ENCODE peak calls at places on chromosome 18, in seven cellular contexts. Q is uterus, Y is right lobe of liver, D is transverse colon, P is A549, E is esophagus muscularis mucosa, S is testis. C is an unnamed sample.
A peak's percentile ranks its signal among the peaks of the same experiment; 100 is the strongest.

GRCh38 chr18:35746826-35747339 is 165.3 kb downstream of the GALNT1 start:
- DNase-seq in Q (no peak), Y (no peak), D (no peak), P (no peak), E (no peak), S (no peak), C (no peak)

GRCh38 chr18:1149709-1150108 is 245.0 kb downstream of the ADCYAP1 start:
- DNase-seq in Q (no peak), Y (no peak), D (no peak), P (no peak), E (no peak), S (no peak), C (no peak)

GRCh38 chr18:58136865-58137264 is 92.8 kb downstream of the NEDD4L start:
- DNase-seq in Q (no peak), Y (no peak), D (no peak), P (no peak), E (no peak), S (no peak), C (no peak)

GRCh38 chr18:31447530-31448191 is at the start of gene DSG3:
- DNase-seq in Q (no peak), Y (no peak), D (no peak), P (no peak), E (no peak), S (no peak), C (no peak)

GRCh38 chr18:11052800-11053199 is 96.6 kb downstream of the PIEZO2 start:
- DNase-seq in Q (no peak), Y (no peak), D (no peak), P (no peak), E (no peak), S (no peak), C (no peak)

GRCh38 chr18:3525870-3526420 is 76.0 kb downstream of the TGIF1 start:
- DNase-seq in Q (no peak), Y (no peak), D (peak; percentile 18), P (no peak), E (no peak), S (peak; percentile 13), C (no peak)

GRCh38 chr18:61870151-61870550 is 22.7 kb downstream of the RNF152 start:
- DNase-seq in Q (no peak), Y (no peak), D (no peak), P (no peak), E (no peak), S (no peak), C (no peak)

GRCh38 chr18:77004555-77005380 is 127.8 kb downstream of the MBP start:
- DNase-seq in Q (no peak), Y (no peak), D (no peak), P (no peak), E (no peak), S (peak; percentile 13), C (no peak)

GRCh38 chr18:51236225-51236624 is 38.7 kb upstream of the MEX3C start:
- DNase-seq in Q (no peak), Y (no peak), D (no peak), P (peak; percentile 76), E (no peak), S (no peak), C (no peak)

GRCh38 chr18:73136134-73136533 is 268.3 kb upstream of the NETO1 start:
- DNase-seq in Q (no peak), Y (no peak), D (no peak), P (no peak), E (no peak), S (no peak), C (no peak)

GRCh38 chr18:69216390-69216789 is 184.3 kb upstream of the DOK6 start:
- DNase-seq in Q (no peak), Y (no peak), D (no peak), P (no peak), E (no peak), S (no peak), C (no peak)

GRCh38 chr18:34880403-34880802 is 160.8 kb upstream of the MAPRE2 start:
- DNase-seq in Q (no peak), Y (no peak), D (no peak), P (no peak), E (peak; percentile 45), S (no peak), C (no peak)

GRCh38 chr18:53566622-53567021 is 657.8 kb downstream of the MBD2 start:
- DNase-seq in Q (no peak), Y (no peak), D (no peak), P (no peak), E (no peak), S (no peak), C (no peak)

GRCh38 chr18:65754121-65754520 is 3.3 kb downstream of the CDH7 start:
- DNase-seq in Q (no peak), Y (no peak), D (no peak), P (no peak), E (no peak), S (no peak), C (no peak)

GRCh38 chr18:45962461-45962860 is 4.7 kb downstream of the EPG5 start:
- DNase-seq in Q (no peak), Y (no peak), D (no peak), P (no peak), E (no peak), S (no peak), C (no peak)

GRCh38 chr18:49704334-49704733 is 109.0 kb downstream of the ACAA2 start:
- DNase-seq in Q (no peak), Y (no peak), D (no peak), P (no peak), E (no peak), S (no peak), C (peak; percentile 49)

GRCh38 chr18:23994361-23994902 is 20.1 kb upstream of the TTC39C start:
- DNase-seq in Q (peak; percentile 44), Y (no peak), D (peak; percentile 30), P (peak; percentile 44), E (no peak), S (peak; percentile 37), C (no peak)
- TF ChIP-seq POLR2A in Q (no peak), Y (no peak), D (peak; percentile 12), P (no peak), E (no peak), S (no peak), C (peak; percentile 21)

GRCh38 chr18:7273301-7273911 is 42.5 kb downstream of the LRRC30 start:
- DNase-seq in Q (peak; percentile 64), Y (peak; percentile 61), D (peak; percentile 15), P (no peak), E (no peak), S (peak; percentile 18), C (peak; percentile 94)
- TF ChIP-seq POLR2A in Q (no peak), Y (no peak), D (no peak), P (no peak), E (no peak), S (no peak), C (no peak)

GRCh38 chr18:52352920-52353319 is 12.9 kb downstream of the DCC start:
- DNase-seq in Q (no peak), Y (no peak), D (no peak), P (no peak), E (no peak), S (no peak), C (no peak)
- TF ChIP-seq POLR2A in Q (no peak), Y (no peak), D (no peak), P (no peak), E (no peak), S (no peak), C (no peak)

DNA sequence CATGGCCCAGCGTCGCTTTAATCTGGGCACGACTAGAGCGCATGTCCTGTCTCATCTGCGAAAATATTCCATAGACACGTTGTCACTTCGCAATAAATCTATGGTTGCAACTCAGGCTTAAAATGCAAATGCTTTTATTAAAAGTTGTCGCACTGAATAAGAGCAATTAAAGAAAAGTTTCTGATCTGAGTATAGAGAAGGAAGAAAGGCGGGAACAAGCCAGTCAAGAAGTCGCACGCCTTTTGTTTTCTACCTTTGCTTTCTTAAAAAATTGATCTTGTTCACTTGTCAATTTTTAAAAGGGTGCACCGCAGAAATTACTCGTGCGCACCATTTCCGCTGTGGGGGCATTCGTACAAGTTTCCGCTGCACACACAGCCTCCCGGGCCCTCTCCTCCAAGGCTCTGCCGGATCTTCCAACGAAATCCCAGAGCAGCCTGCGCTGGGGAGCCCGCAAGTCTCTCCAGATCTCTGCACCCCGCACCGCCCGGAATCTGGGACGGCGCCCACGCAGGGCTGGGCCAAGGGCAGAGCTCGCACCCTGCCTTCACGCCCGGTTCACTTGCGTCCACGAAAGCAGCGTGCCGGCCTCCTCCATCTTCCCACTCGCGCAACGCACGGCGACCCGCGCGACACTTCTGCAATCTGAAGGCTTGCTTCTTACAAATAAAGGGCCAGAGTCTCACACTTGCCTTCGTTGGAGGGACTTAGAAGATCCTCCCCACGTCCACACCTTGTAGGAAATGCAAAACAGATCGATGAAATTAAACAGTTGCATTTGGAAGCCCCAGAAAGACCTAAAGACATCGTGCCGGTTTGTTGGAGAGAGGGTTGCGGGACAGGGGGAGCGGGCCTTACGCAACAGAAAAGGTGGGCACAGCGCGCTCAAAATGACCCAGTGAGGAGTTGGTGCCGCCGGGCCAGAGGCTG is 2.7 kb upstream of the SALL3 start:
- DNase-seq in Q (no peak), Y (no peak), D (no peak), P (no peak), E (no peak), S (no peak), C (peak; percentile 72)
- TF ChIP-seq POLR2A in Q (no peak), Y (no peak), D (no peak), P (no peak), E (no peak), S (no peak), C (no peak)

C was measured in vagina.